ENCODE peak calls at places on chromosomes 6 and 20, in five cellular contexts. Z, U, D, H and C are unnamed samples.
A peak's percentile ranks its signal among the peaks of the same experiment; 100 is the strongest.

GRCh38 chr20:14853079-14853478 is 515.7 kb upstream of the FLRT3 start:
- DNase-seq in H (no peak), D (no peak), Z (no peak), U (no peak), C (no peak)

GRCh38 chr6:46421239-46421638 is 70.0 kb downstream of the RCAN2 start:
- DNase-seq in H (no peak), U (no peak), Z (no peak), D (peak; percentile 58), C (no peak)

GRCh38 chr6:136592930-136593673 is 42.9 kb upstream of the MAP7 start:
- DNase-seq in D (peak; percentile 83), Z (no peak), U (no peak), H (no peak), C (no peak)

GRCh38 chr6:36718560-36718959 is 20.9 kb downstream of the RAB44 start:
- DNase-seq in Z (no peak), U (peak; percentile 2), D (no peak), H (no peak), C (no peak)

GRCh38 chr20:10864076-10864672 is 190.4 kb upstream of the JAG1 start:
- DNase-seq in U (no peak), D (peak; percentile 50), H (no peak), Z (peak; percentile 55), C (no peak)

GRCh38 chr20:19274412-19275015 is 62.1 kb downstream of the SLC24A3 start:
- DNase-seq in U (peak; percentile 81), H (peak; percentile 60), D (no peak), Z (peak; percentile 53), C (no peak)

GRCh38 chr6:26536571-26537159 is 1.5 kb upstream of the HMGN4 start:
- DNase-seq in D (peak; percentile 72), Z (no peak), U (no peak), H (no peak), C (peak; percentile 41)

GRCh38 chr6:152085533-152085932 is 278.1 kb downstream of the ESR1 start:
- DNase-seq in Z (no peak), D (peak; percentile 45), H (no peak), U (no peak), C (no peak)

GRCh38 chr6:15086273-15087158 is 159.4 kb upstream of the JARID2 start:
- DNase-seq in Z (no peak), U (no peak), H (no peak), D (no peak), C (no peak)

GRCh38 chr20:63545814-63546213 is 1.7 kb downstream of the SRMS start:
- DNase-seq in D (no peak), U (no peak), Z (no peak), H (no peak), C (no peak)
- H3K27me3 ChIP-seq in D (no peaks in the 10 kb centered on the region), U (no peaks in the 10 kb centered on the region), Z (no peaks in the 10 kb centered on the region), H (peaks cover 31% of the 10 kb centered on the region), C (no peaks in the 10 kb centered on the region)

GRCh38 chr6:10401004-10401536 is 13.8 kb downstream of the TFAP2A start:
- DNase-seq in U (no peak), H (no peak), D (no peak), Z (no peak), C (no peak)

GRCh38 chr6:10399451-10399850 is 15.4 kb downstream of the TFAP2A start:
- DNase-seq in D (no peak), U (no peak), H (no peak), Z (no peak), C (no peak)

GRCh38 chr6:10401632-10402223 is 13.1 kb downstream of the TFAP2A start:
- DNase-seq in Z (no peak), H (no peak), U (no peak), D (no peak), C (no peak)

GRCh38 chr6:10398439-10399218 is 16.2 kb downstream of the TFAP2A start:
- DNase-seq in U (no peak), D (no peak), Z (no peak), H (no peak), C (no peak)

DNA sequence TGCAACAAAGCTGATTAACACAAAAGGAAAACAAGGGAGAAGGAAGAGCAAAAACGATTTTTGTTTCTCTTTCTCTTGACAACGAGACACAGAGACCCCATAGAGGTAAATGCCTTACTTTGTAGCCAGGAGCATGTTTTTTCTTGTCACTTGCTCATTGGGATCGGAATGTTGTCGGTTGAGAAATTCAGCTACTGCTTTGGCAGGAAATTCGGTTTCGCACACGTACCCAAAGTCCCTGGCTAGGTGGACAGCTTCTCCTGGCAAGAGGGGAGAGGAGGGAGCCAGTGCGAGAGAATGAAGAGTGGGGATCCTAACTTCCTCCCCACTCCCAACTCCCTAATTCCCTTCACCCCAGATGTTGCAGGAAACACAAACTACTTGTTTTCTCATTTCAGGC is 14.5 kb downstream of the TFAP2A start:
- DNase-seq in D (no peak), U (no peak), Z (no peak), H (no peak), C (no peak)
- H3K27me3 ChIP-seq in D (peaks cover 10% of the 10 kb centered on the region), U (no peaks in the 10 kb centered on the region), Z (no peaks in the 10 kb centered on the region), H (peaks cover 100% of the 10 kb centered on the region), C (peaks cover 21% of the 10 kb centered on the region)

GRCh38 chr20:57567471-57568079 is 6.7 kb downstream of the PCK1 start:
- DNase-seq in D (no peak), U (no peak), H (no peak), Z (no peak), C (no peak)

GRCh38 chr20:57566803-57567459 is 6.0 kb downstream of the PCK1 start:
- DNase-seq in U (no peak), Z (no peak), D (no peak), H (no peak), C (no peak)

GRCh38 chr20:57566399-57566798 is 5.5 kb downstream of the PCK1 start:
- DNase-seq in U (no peak), D (no peak), Z (no peak), H (no peak), C (no peak)

GRCh38 chr20:57568960-57569359 is 8.1 kb downstream of the PCK1 start:
- DNase-seq in U (no peak), H (no peak), Z (no peak), D (no peak), C (no peak)

GRCh38 chr20:57568088-57568896 is 7.4 kb downstream of the PCK1 start:
- DNase-seq in H (no peak), U (no peak), D (no peak), Z (no peak), C (no peak)
- H3K27me3 ChIP-seq in H (peaks cover 40% of the 10 kb centered on the region), U (no peaks in the 10 kb centered on the region), D (peaks cover 72% of the 10 kb centered on the region), Z (no peaks in the 10 kb centered on the region), C (no peaks in the 10 kb centered on the region)

GRCh38 chr20:62453186-62453808 is 22.5 kb downstream of the GATA5 start:
- DNase-seq in D (no peak), U (no peak), Z (no peak), H (no peak), C (no peak)
- H3K27me3 ChIP-seq in D (peaks cover 24% of the 10 kb centered on the region), U (no peaks in the 10 kb centered on the region), Z (no peaks in the 10 kb centered on the region), H (peaks cover 30% of the 10 kb centered on the region), C (no peaks in the 10 kb centered on the region)

GRCh38 chr6:41370488-41371111 is 35.2 kb downstream of the NCR2 start:
- DNase-seq in Z (no peak), D (no peak), H (no peak), U (no peak), C (no peak)

GRCh38 chr6:41367061-41367460 is 31.7 kb downstream of the NCR2 start:
- DNase-seq in U (no peak), D (no peak), H (no peak), Z (no peak), C (no peak)

GRCh38 chr6:41367700-41368099 is 32.3 kb downstream of the NCR2 start:
- DNase-seq in D (peak; percentile 70), Z (no peak), U (peak; percentile 87), H (peak; percentile 25), C (no peak)

GRCh38 chr6:41371461-41371991 is 36.1 kb downstream of the NCR2 start:
- DNase-seq in Z (peak; percentile 58), U (peak; percentile 64), H (peak; percentile 55), D (peak; percentile 70), C (no peak)

DNA sequence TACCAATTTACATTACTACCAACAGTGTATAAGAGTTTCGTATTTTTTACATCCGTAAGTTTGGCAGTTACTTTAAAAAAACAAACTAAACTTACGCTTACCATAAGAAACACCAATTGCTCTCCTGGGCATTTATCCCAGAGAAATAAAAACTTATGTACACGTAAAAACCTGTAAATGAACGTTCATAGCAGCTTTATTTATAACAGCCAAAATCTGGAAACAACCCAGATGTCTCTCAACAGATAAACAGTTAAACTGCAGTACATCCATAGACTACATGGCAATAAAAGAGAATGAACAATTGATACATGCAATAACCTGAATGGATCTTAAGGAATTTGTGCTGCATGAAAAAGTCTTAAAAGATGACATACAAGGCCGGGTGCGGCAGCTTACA is 30.7 kb downstream of the NCR2 start:
- DNase-seq in Z (no peak), U (no peak), D (no peak), H (no peak), C (no peak)
- H3K27me3 ChIP-seq in Z (no peaks in the 10 kb centered on the region), U (no peaks in the 10 kb centered on the region), D (peaks cover 38% of the 10 kb centered on the region), H (peaks cover 74% of the 10 kb centered on the region), C (peaks cover 15% of the 10 kb centered on the region)

GRCh38 chr6:111458670-111459232 is 24.3 kb downstream of the REV3L start:
- DNase-seq in H (no peak), D (no peak), Z (no peak), U (no peak), C (no peak)
- H3K27me3 ChIP-seq in H (no peaks in the 10 kb centered on the region), D (no peaks in the 10 kb centered on the region), Z (no peaks in the 10 kb centered on the region), U (no peaks in the 10 kb centered on the region), C (no peaks in the 10 kb centered on the region)

DNA sequence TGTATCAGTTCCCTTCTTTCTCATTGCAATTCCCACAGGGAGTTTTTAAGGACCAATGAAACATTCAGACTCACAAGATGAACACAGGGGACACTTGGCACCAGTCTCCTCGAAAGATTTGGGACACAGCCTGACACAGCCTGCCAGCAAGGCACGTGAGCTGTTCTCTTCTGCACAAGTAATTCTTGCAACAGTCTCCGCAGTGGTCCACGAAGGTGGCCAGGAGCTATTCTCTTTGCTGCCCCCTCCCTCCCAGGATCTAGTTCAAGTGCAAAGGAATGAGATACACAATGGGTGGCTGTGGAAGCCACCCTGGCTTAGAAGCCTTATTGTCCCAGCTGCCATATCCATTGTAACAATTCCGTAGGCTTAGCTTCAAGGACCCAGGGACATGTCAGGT is 12.0 kb downstream of the TOX2 start:
- DNase-seq in D (no peak), H (no peak), U (no peak), Z (no peak), C (no peak)
- H3K27me3 ChIP-seq in D (no peaks in the 10 kb centered on the region), H (peaks cover 57% of the 10 kb centered on the region), U (peaks cover 5% of the 10 kb centered on the region), Z (no peaks in the 10 kb centered on the region), C (no peaks in the 10 kb centered on the region)